ENCODE peak calls at places on chromosomes 7 and 10, in six cellular contexts. S is GM12864; F is mucosa of gallbladder; A is iris pigment epithelial cell; J is neural progenitor cell; Q is activated CD4-positive, alpha-beta T cell treated with anti-CD3 and anti-CD28 coated beads for 24 hours. V is an unnamed sample.

GRCh38 chr10:117804470-117805011 is 242.2 kb downstream of the RAB11FIP2 start:
- DNase-seq in S (no peak), F (no peak), A (no peak), J (peak), Q (no peak), V (no peak)

GRCh38 chr7:44367475-44368030 is 42.2 kb upstream of the CAMK2B start:
- DNase-seq in S (no peak), F (no peak), A (no peak), J (no peak), Q (no peak), V (no peak)

GRCh38 chr10:15053061-15053460 is 9.3 kb downstream of the OLAH start:
- DNase-seq in S (no peak), F (no peak), A (no peak), J (no peak), Q (no peak), V (no peak)

GRCh38 chr7:125355899-125356298 is 426.3 kb upstream of the POT1 start:
- DNase-seq in S (no peak), F (no peak), A (peak), J (no peak), Q (no peak), V (peak)

GRCh38 chr10:100482181-100482833 is 19.5 kb downstream of the WNT8B start:
- DNase-seq in S (peak), F (peak), A (peak), J (peak), Q (peak), V (no peak)

GRCh38 chr7:929311-929711 is 25.2 kb downstream of the ADAP1 start:
- DNase-seq in S (no peak), F (no peak), A (no peak), J (no peak), Q (no peak), V (peak)

GRCh38 chr10:69179089-69179742 is 818 bp upstream of the SUPV3L1 start:
- DNase-seq in S (peak), F (no peak), A (peak), J (peak), Q (no peak), V (no peak)

GRCh38 chr7:33739286-33739685 is 166.1 kb upstream of the BMPER start:
- DNase-seq in S (no peak), F (no peak), A (no peak), J (no peak), Q (no peak), V (no peak)

GRCh38 chr10:37488792-37489657 is 363.6 kb downstream of the ANKRD30A start:
- DNase-seq in S (no peak), F (no peak), A (peak), J (no peak), Q (no peak), V (no peak)

GRCh38 chr7:123865517-123866117 is 20.6 kb downstream of the HYAL4 start:
- DNase-seq in S (peak), F (peak), A (peak), J (peak), Q (peak), V (peak)

GRCh38 chr7:8379264-8379663 is 54.1 kb upstream of the NXPH1 start:
- DNase-seq in S (no peak), F (peak), A (no peak), J (peak), Q (no peak), V (no peak)

GRCh38 chr7:26078437-26079362 is 73.3 kb upstream of the NFE2L3 start:
- DNase-seq in S (no peak), F (peak), A (peak), J (peak), Q (peak), V (no peak)

GRCh38 chr7:5653661-5654060 is 127.8 kb downstream of the RNF216 start:
- DNase-seq in S (no peak), F (no peak), A (no peak), J (no peak), Q (no peak), V (no peak)

GRCh38 chr10:2928219-2928840 is 139.0 kb upstream of the PFKP start:
- DNase-seq in S (peak), F (peak), A (peak), J (peak), Q (peak), V (no peak)

GRCh38 chr7:150858236-150859197 is 6.2 kb downstream of the AOC1 start:
- DNase-seq in S (no peak), F (peak), A (no peak), J (no peak), Q (no peak), V (no peak)

GRCh38 chr7:128453836-128454804 is 1.6 kb upstream of the HILPDA start:
- DNase-seq in S (no peak), F (peak), A (peak), J (peak), Q (no peak), V (peak)

GRCh38 chr7:21771906-21772610 is 173.6 kb downstream of the CDCA7L start:
- DNase-seq in S (no peak), F (no peak), A (no peak), J (peak), Q (no peak), V (no peak)

GRCh38 chr7:7664344-7664743 is 23.8 kb downstream of the UMAD1 start:
- DNase-seq in S (no peak), F (no peak), A (no peak), J (no peak), Q (no peak), V (no peak)

GRCh38 chr7:121505021-121505420 is 108.9 kb upstream of the FAM3C start:
- DNase-seq in S (no peak), F (no peak), A (peak), J (no peak), Q (no peak), V (no peak)

GRCh38 chr7:74002474-74003017 is 25.4 kb upstream of the ELN start:
- DNase-seq in S (no peak), F (no peak), A (peak), J (no peak), Q (no peak), V (no peak)

GRCh38 chr7:70374772-70375533 is 757.0 kb upstream of the GALNT17 start:
- DNase-seq in S (no peak), F (no peak), A (no peak), J (no peak), Q (no peak), V (no peak)

GRCh38 chr7:21361413-21362130 is 66.3 kb upstream of the SP4 start:
- DNase-seq in S (no peak), F (no peak), A (no peak), J (no peak), Q (no peak), V (no peak)

GRCh38 chr7:105032553-105033214 is 18.7 kb downstream of the KMT2E start:
- DNase-seq in S (no peak), F (no peak), A (no peak), J (no peak), Q (no peak), V (no peak)

GRCh38 chr7:111266613-111267012 is 175.7 kb downstream of the LRRN3 start:
- DNase-seq in S (no peak), F (no peak), A (peak), J (no peak), Q (no peak), V (peak)

GRCh38 chr7:27204851-27205322 is 5.0 kb upstream of the HOXA13 start:
- DNase-seq in S (no peak), F (no peak), A (no peak), J (peak), Q (no peak), V (no peak)

GRCh38 chr10:110591760-110592159 is 24.3 kb downstream of the SMC3 start:
- DNase-seq in S (no peak), F (no peak), A (no peak), J (no peak), Q (no peak), V (no peak)

GRCh38 chr7:50962962-50963374 is 180.3 kb upstream of the GRB10 start:
- DNase-seq in S (no peak), F (peak), A (peak), J (peak), Q (no peak), V (no peak)

GRCh38 chr10:31419394-31420063 is 100.5 kb downstream of the ZEB1 start:
- DNase-seq in S (no peak), F (no peak), A (peak), J (no peak), Q (no peak), V (no peak)

GRCh38 chr7:132030161-132030568 is 473.7 kb upstream of the PODXL start:
- DNase-seq in S (no peak), F (peak), A (no peak), J (no peak), Q (no peak), V (no peak)

GRCh38 chr10:55367555-55367954 is 566.5 kb upstream of the PCDH15 start:
- DNase-seq in S (no peak), F (no peak), A (no peak), J (no peak), Q (no peak), V (no peak)

GRCh38 chr7:114302858-114303257 is 111.8 kb upstream of the FOXP2 start:
- DNase-seq in S (no peak), F (no peak), A (no peak), J (no peak), Q (no peak), V (no peak)

V was measured in skeletal muscle cell.